ENCODE peak calls at places on chromosomes 13 and 19, in seven cellular contexts. T is BJ, W is HFF-Myc, I is lower leg skin, Y is body of pancreas, C is hepatocyte, Z is fibroblast of pulmonary artery. O is an unnamed sample.

GRCh38 chr13:45333973-45334922 is 6.7 kb downstream of the TPT1 start:
- DNase-seq in I (no peak), W (no peak), Y (no peak), T (no peak), C (no peak), Z (peak; percentile 66), O (no peak)

GRCh38 chr13:31201341-31202024 is 1.7 kb downstream of the B3GLCT start:
- DNase-seq in T (no peak), Y (no peak), Z (peak; percentile 67), I (peak; percentile 28), C (no peak), W (no peak), O (no peak)

GRCh38 chr13:31227063-31227462 is 27.3 kb downstream of the B3GLCT start:
- DNase-seq in T (no peak), W (no peak), Y (no peak), I (no peak), C (no peak), Z (peak; percentile 21), O (no peak)

GRCh38 chr13:45315520-45316167 is 25.3 kb downstream of the TPT1 start:
- DNase-seq in I (no peak), C (no peak), Z (no peak), W (no peak), T (no peak), Y (no peak), O (no peak)

GRCh38 chr19:55703790-55704215 is 28.8 kb downstream of the EPN1 start:
- DNase-seq in T (no peak), Z (peak; percentile 27), Y (peak; percentile 77), W (no peak), C (no peak), I (no peak), O (no peak)

GRCh38 chr19:30344446-30345425 is 27.4 kb upstream of the ZNF536 start:
- DNase-seq in C (no peak), I (no peak), T (no peak), Z (no peak), W (no peak), Y (no peak), O (no peak)

GRCh38 chr19:30799854-30800755 is 427.9 kb downstream of the ZNF536 start:
- DNase-seq in I (peak; percentile 33), Y (peak; percentile 46), W (no peak), T (no peak), C (peak; percentile 62), Z (no peak), O (no peak)

GRCh38 chr13:102097708-102098107 is 304.1 kb downstream of the FGF14 start:
- DNase-seq in T (no peak), C (no peak), W (no peak), Z (no peak), Y (no peak), I (no peak), O (no peak)

GRCh38 chr13:71922191-71922590 is 55.2 kb upstream of the DACH1 start:
- DNase-seq in C (no peak), W (no peak), Z (peak; percentile 0), I (no peak), Y (no peak), T (peak; percentile 4), O (no peak)

GRCh38 chr13:50990540-50991506 is 81.2 kb downstream of the RNASEH2B start:
- DNase-seq in Y (no peak), I (no peak), W (peak; percentile 15), T (peak; percentile 23), C (peak; percentile 69), Z (peak; percentile 67), O (no peak)

GRCh38 chr19:33302974-33303790 is 848 bp upstream of the CEBPA start:
- DNase-seq in Y (peak; percentile 68), Z (peak; percentile 56), T (no peak), I (no peak), W (no peak), C (peak; percentile 84), O (peak; percentile 26)

GRCh38 chr13:49996166-49996915 is 501 bp upstream of the TRIM13 start:
- DNase-seq in C (peak; percentile 97), W (peak; percentile 24), Z (peak; percentile 95), T (no peak), I (peak; percentile 89), Y (peak; percentile 93), O (peak; percentile 57)

GRCh38 chr13:27605610-27606200 is 14.6 kb downstream of the LNX2 start:
- DNase-seq in W (no peak), I (no peak), T (no peak), C (no peak), Y (no peak), Z (peak; percentile 58), O (no peak)

GRCh38 chr13:59658027-59658735 is 505.5 kb downstream of the DIAPH3 start:
- DNase-seq in I (no peak), Y (no peak), Z (no peak), W (no peak), T (no peak), C (no peak), O (no peak)

GRCh38 chr13:33073338-33073737 is 57.1 kb downstream of the KL start:
- DNase-seq in T (no peak), Z (no peak), I (no peak), Y (no peak), W (no peak), C (no peak), O (no peak)

DNA sequence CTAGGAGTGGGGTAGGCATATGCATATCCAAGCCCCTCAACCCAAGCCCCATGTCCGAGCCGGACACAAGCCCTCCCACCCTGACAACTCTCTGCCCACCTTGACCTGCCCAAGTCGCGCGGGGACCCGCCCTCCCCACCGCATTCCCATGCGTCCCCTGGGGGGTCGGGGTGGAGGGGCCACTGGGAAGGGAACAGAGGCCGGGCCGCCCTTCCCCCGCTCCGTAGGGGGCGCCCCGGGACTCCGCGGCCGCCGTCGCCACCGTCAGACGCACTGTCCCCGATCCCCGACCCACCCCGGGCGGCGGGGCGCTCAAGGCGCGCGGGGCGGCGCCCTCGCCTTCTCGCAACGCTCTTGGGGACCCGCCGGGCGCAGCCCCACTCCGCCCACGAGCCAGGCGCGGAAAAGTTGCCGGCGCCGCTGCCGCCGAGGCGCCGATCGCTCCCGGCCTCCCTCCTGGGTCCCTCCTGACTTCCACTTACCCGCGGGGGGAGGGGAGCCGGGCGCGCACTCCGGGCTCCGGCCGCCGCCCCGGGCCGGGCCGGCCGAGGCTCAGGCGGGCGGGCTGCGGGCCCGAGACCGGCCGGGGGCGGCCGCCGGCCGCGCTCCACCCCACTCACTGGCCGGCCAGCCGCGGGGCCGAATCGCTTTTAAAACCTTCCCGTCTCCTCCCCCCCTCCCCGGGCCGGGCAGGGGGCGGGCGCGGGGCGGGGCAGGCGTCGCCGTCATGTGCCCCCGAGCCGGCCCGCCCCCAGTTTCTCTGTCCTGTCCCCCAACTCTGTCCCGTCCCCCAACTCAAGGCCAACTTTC is 34.4 kb upstream of the NANOS3 start:
- DNase-seq in W (no peak), Z (peak; percentile 77), I (peak; percentile 85), Y (peak; percentile 83), C (peak; percentile 93), T (no peak), O (no peak)
- TF ChIP-seq CTCF in W (no peak), Z (no peak), I (no peak), Y (peak; percentile 1), C (no peak), T (no peak), O (peak; percentile 31)

DNA sequence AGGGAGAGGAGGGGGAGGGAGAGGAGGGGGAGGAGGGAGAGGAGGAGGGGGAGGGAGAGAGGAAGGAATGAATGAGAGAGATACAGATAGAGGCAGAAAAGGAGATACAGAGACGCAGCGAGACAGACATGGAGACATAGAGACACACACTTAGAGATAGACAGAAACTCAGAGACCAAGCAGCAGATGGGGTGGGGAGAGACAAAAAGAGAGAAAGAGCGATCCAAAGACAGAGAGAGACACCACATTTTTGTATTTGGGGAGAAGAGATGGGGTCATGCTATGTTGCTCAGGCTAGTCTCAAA is 877 bp upstream of the CA11 start:
- DNase-seq in W (no peak), Y (no peak), C (no peak), I (no peak), Z (no peak), T (no peak), O (no peak)
- H3K4me3 ChIP-seq in W (no peak overlapping the region), Y (no peak overlapping the region), C (no peak overlapping the region), I (no peak overlapping the region), Z (no peak overlapping the region), T (peak overlapping the region; percentile 47), O (no peak overlapping the region)

DNA sequence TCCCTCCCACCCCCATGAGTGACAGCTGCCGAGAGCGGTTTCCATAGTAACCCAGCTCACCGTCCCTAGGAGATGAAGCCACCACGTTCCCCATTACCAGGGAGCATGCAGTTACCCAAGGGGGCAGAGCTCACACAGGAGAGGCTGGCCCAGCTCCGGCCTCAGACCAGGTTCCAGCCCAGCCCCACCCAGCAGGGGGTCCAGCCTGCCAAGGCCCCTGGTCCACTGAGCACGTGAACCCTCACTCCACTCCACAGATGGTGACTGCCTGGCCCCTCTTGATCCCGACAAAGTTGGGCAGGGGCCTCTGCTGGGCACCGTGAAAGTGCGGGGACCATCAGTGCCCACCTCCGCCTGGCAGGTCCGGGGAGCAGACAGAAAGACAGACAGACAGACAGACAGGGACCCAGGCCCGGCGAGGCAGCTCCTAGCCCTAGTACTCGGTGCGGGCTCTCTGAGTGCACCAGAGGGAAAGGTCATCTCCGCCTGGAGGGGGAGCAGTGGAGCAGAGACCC is 50.7 kb downstream of the CELF5 start:
- DNase-seq in W (no peak), Z (no peak), T (no peak), Y (peak; percentile 25), C (no peak), I (no peak), O (no peak)
- TF ChIP-seq CTCF in W (no peak), Z (peak; percentile 42), T (no peak), Y (no peak), C (peak; percentile 49), I (no peak), O (peak; percentile 51)

GRCh38 chr19:48511800-48512503 is at the start of gene LMTK3:
- DNase-seq in Y (no peak), W (no peak), Z (peak; percentile 42), I (no peak), C (no peak), T (no peak), O (no peak)

GRCh38 chr19:48513289-48514122 is 1.9 kb upstream of the LMTK3 start:
- DNase-seq in W (no peak), C (peak; percentile 84), T (no peak), I (peak; percentile 38), Y (peak; percentile 73), Z (peak; percentile 72), O (no peak)

GRCh38 chr19:48511321-48511731 is 309 bp downstream of the LMTK3 start:
- DNase-seq in Z (no peak), C (no peak), W (no peak), I (no peak), Y (no peak), T (no peak), O (no peak)

GRCh38 chr19:48514123-48514458 is 2.5 kb upstream of the LMTK3 start:
- DNase-seq in I (no peak), Z (no peak), T (no peak), Y (no peak), W (no peak), C (no peak), O (no peak)

DNA sequence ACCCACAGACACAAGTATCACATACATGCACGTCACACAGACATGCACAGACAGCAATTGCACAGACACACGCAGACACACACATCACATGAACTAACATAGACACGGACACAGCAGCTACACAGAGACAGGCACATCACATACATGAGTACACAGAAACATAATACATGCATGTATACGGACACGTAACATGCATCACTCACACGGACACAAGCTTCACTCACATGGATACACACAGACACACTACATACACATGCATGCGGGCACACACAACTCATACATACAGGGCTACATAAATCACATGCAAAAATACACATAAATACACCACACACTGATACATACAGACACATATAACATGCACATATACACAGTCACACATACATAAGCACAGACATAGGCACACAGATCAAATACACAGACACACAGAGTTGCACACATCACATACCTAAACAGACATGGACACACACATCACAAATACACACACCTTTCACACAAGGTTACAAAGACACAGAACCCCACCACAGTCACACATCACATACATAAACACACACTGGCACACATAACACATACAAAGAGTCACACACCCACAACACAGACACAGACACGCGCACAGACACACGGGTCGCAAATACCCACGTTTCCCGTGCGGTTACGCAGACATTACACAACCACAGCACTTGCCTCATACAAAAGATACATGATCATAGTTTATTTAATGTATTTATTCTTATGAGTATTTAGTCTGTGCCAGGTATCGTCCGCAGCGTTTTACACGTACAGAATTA is 1.1 kb upstream of the LMTK3 start:
- DNase-seq in I (no peak), W (no peak), T (no peak), C (no peak), Z (no peak), Y (no peak), O (no peak)
- H3K4me3 ChIP-seq in I (no peak overlapping the region), W (peak overlapping the region; percentile 49), T (no peak overlapping the region), C (no peak overlapping the region), Z (no peak overlapping the region), Y (no peak overlapping the region), O (no peak overlapping the region)